ENCODE peak calls at places on chromosomes 3 and 15, in six cellular contexts. One of them, this sample, is unnamed.

GRCh38 chr3:13480340-13481318 is 523 bp downstream of the HDAC11 start:
- DNase-seq in cardiac muscle cell: peak
- DNase-seq in epithelial cell of prostate: no peak
- DNase-seq in neuronal stem cell: no peak
- DNase-seq in stimulated activated CD8-positive, alpha-beta memory T cell treated with anti-CD3 and anti-CD28 coated beads, Interleukin-7, amount 100 ng/mL, for 1 hour: no peak
- DNase-seq in RPMI8226: peak
- DNase-seq in this sample: no peak

GRCh38 chr15:65612949-65613348 is 2.0 kb upstream of the INTS14 start:
- DNase-seq in RPMI8226: no peak
- DNase-seq in cardiac muscle cell: no peak
- DNase-seq in epithelial cell of prostate: no peak
- DNase-seq in neuronal stem cell: no peak
- DNase-seq in stimulated activated CD8-positive, alpha-beta memory T cell treated with anti-CD3 and anti-CD28 coated beads, Interleukin-7, amount 100 ng/mL, for 1 hour: no peak
- DNase-seq in this sample: no peak

GRCh38 chr3:134937256-134938023 is 142.4 kb downstream of the EPHB1 start:
- DNase-seq in epithelial cell of prostate: no peak
- DNase-seq in RPMI8226: no peak
- DNase-seq in cardiac muscle cell: peak
- DNase-seq in stimulated activated CD8-positive, alpha-beta memory T cell treated with anti-CD3 and anti-CD28 coated beads, Interleukin-7, amount 100 ng/mL, for 1 hour: no peak
- DNase-seq in neuronal stem cell: peak
- DNase-seq in this sample: no peak

GRCh38 chr15:91136386-91136923 is 36.4 kb downstream of the SV2B start:
- DNase-seq in stimulated activated CD8-positive, alpha-beta memory T cell treated with anti-CD3 and anti-CD28 coated beads, Interleukin-7, amount 100 ng/mL, for 1 hour: no peak
- DNase-seq in RPMI8226: no peak
- DNase-seq in epithelial cell of prostate: no peak
- DNase-seq in neuronal stem cell: no peak
- DNase-seq in cardiac muscle cell: no peak
- DNase-seq in this sample: no peak

GRCh38 chr15:31353931-31354330 is 27.3 kb downstream of the KLF13 start:
- DNase-seq in cardiac muscle cell: peak
- DNase-seq in epithelial cell of prostate: no peak
- DNase-seq in neuronal stem cell: no peak
- DNase-seq in stimulated activated CD8-positive, alpha-beta memory T cell treated with anti-CD3 and anti-CD28 coated beads, Interleukin-7, amount 100 ng/mL, for 1 hour: no peak
- DNase-seq in RPMI8226: no peak
- DNase-seq in this sample: no peak

GRCh38 chr3:46187876-46188275 is 20.2 kb downstream of the CCR1 start:
- DNase-seq in epithelial cell of prostate: peak
- DNase-seq in stimulated activated CD8-positive, alpha-beta memory T cell treated with anti-CD3 and anti-CD28 coated beads, Interleukin-7, amount 100 ng/mL, for 1 hour: no peak
- DNase-seq in cardiac muscle cell: peak
- DNase-seq in neuronal stem cell: no peak
- DNase-seq in RPMI8226: peak
- DNase-seq in this sample: no peak

GRCh38 chr3:46759239-46760152 is 41.8 kb upstream of the PRSS50 start:
- DNase-seq in epithelial cell of prostate: no peak
- DNase-seq in RPMI8226: no peak
- DNase-seq in cardiac muscle cell: no peak
- DNase-seq in neuronal stem cell: no peak
- DNase-seq in stimulated activated CD8-positive, alpha-beta memory T cell treated with anti-CD3 and anti-CD28 coated beads, Interleukin-7, amount 100 ng/mL, for 1 hour: no peak
- DNase-seq in this sample: no peak

GRCh38 chr15:55281517-55282227 is 7.9 kb downstream of the RAB27A start:
- DNase-seq in neuronal stem cell: no peak
- DNase-seq in cardiac muscle cell: no peak
- DNase-seq in RPMI8226: no peak
- DNase-seq in stimulated activated CD8-positive, alpha-beta memory T cell treated with anti-CD3 and anti-CD28 coated beads, Interleukin-7, amount 100 ng/mL, for 1 hour: no peak
- DNase-seq in epithelial cell of prostate: no peak
- DNase-seq in this sample: no peak

GRCh38 chr3:182420741-182421140 is 372.6 kb upstream of the ATP11B start:
- DNase-seq in RPMI8226: no peak
- DNase-seq in neuronal stem cell: no peak
- DNase-seq in epithelial cell of prostate: no peak
- DNase-seq in cardiac muscle cell: no peak
- DNase-seq in stimulated activated CD8-positive, alpha-beta memory T cell treated with anti-CD3 and anti-CD28 coated beads, Interleukin-7, amount 100 ng/mL, for 1 hour: no peak
- DNase-seq in this sample: no peak

GRCh38 chr15:52415628-52416027 is 113.1 kb downstream of the MYO5A start:
- DNase-seq in cardiac muscle cell: no peak
- DNase-seq in epithelial cell of prostate: no peak
- DNase-seq in neuronal stem cell: no peak
- DNase-seq in stimulated activated CD8-positive, alpha-beta memory T cell treated with anti-CD3 and anti-CD28 coated beads, Interleukin-7, amount 100 ng/mL, for 1 hour: no peak
- DNase-seq in RPMI8226: no peak
- DNase-seq in this sample: no peak

GRCh38 chr3:187051724-187052364 is 87.5 kb downstream of the RPL39L start:
- DNase-seq in RPMI8226: no peak
- DNase-seq in epithelial cell of prostate: no peak
- DNase-seq in stimulated activated CD8-positive, alpha-beta memory T cell treated with anti-CD3 and anti-CD28 coated beads, Interleukin-7, amount 100 ng/mL, for 1 hour: no peak
- DNase-seq in cardiac muscle cell: no peak
- DNase-seq in neuronal stem cell: no peak
- DNase-seq in this sample: no peak

GRCh38 chr3:126418661-126419131 is 24.0 kb downstream of the CFAP100 start:
- DNase-seq in stimulated activated CD8-positive, alpha-beta memory T cell treated with anti-CD3 and anti-CD28 coated beads, Interleukin-7, amount 100 ng/mL, for 1 hour: no peak
- DNase-seq in RPMI8226: no peak
- DNase-seq in neuronal stem cell: no peak
- DNase-seq in cardiac muscle cell: no peak
- DNase-seq in epithelial cell of prostate: no peak
- DNase-seq in this sample: no peak

GRCh38 chr15:44289352-44289790 is 852 bp downstream of the GOLM2 start:
- DNase-seq in RPMI8226: no peak
- DNase-seq in neuronal stem cell: no peak
- DNase-seq in epithelial cell of prostate: no peak
- DNase-seq in stimulated activated CD8-positive, alpha-beta memory T cell treated with anti-CD3 and anti-CD28 coated beads, Interleukin-7, amount 100 ng/mL, for 1 hour: no peak
- DNase-seq in cardiac muscle cell: no peak
- DNase-seq in this sample: no peak

GRCh38 chr3:114226313-114226712 is 11.1 kb downstream of the ZNF80 start:
- DNase-seq in stimulated activated CD8-positive, alpha-beta memory T cell treated with anti-CD3 and anti-CD28 coated beads, Interleukin-7, amount 100 ng/mL, for 1 hour: no peak
- DNase-seq in neuronal stem cell: no peak
- DNase-seq in cardiac muscle cell: no peak
- DNase-seq in epithelial cell of prostate: no peak
- DNase-seq in RPMI8226: no peak
- DNase-seq in this sample: no peak

GRCh38 chr3:185200639-185201038 is 47.8 kb upstream of the C3orf70 start:
- DNase-seq in neuronal stem cell: no peak
- DNase-seq in epithelial cell of prostate: peak
- DNase-seq in stimulated activated CD8-positive, alpha-beta memory T cell treated with anti-CD3 and anti-CD28 coated beads, Interleukin-7, amount 100 ng/mL, for 1 hour: no peak
- DNase-seq in RPMI8226: no peak
- DNase-seq in cardiac muscle cell: peak
- DNase-seq in this sample: no peak

GRCh38 chr3:9214185-9214584 is 35.3 kb downstream of the SRGAP3 start:
- DNase-seq in stimulated activated CD8-positive, alpha-beta memory T cell treated with anti-CD3 and anti-CD28 coated beads, Interleukin-7, amount 100 ng/mL, for 1 hour: no peak
- DNase-seq in cardiac muscle cell: no peak
- DNase-seq in neuronal stem cell: no peak
- DNase-seq in RPMI8226: no peak
- DNase-seq in epithelial cell of prostate: no peak
- DNase-seq in this sample: no peak

GRCh38 chr15:94414921-94415320 is 183.6 kb downstream of the MCTP2 start:
- DNase-seq in stimulated activated CD8-positive, alpha-beta memory T cell treated with anti-CD3 and anti-CD28 coated beads, Interleukin-7, amount 100 ng/mL, for 1 hour: no peak
- DNase-seq in RPMI8226: no peak
- DNase-seq in neuronal stem cell: no peak
- DNase-seq in cardiac muscle cell: no peak
- DNase-seq in epithelial cell of prostate: no peak
- DNase-seq in this sample: no peak

GRCh38 chr3:78496458-78496857 is 1271.3 kb downstream of the ROBO1 start:
- DNase-seq in stimulated activated CD8-positive, alpha-beta memory T cell treated with anti-CD3 and anti-CD28 coated beads, Interleukin-7, amount 100 ng/mL, for 1 hour: no peak
- DNase-seq in RPMI8226: no peak
- DNase-seq in epithelial cell of prostate: no peak
- DNase-seq in neuronal stem cell: no peak
- DNase-seq in cardiac muscle cell: no peak
- DNase-seq in this sample: peak

This sample was measured in HEK293T.